ENCODE peak calls at places on chromosomes 7 and 10, in nine cellular contexts. G, X, V, W, F, P, Z, Q and B are unnamed samples.

GRCh38 chr7:27179503-27180430 is 5.3 kb downstream of the HOXA11 start:
- DNase-seq in G (peak), X (peak), V (no peak), W (peak), F (peak), P (no peak), Z (peak), Q (peak), B (no peak)

GRCh38 chr7:134920026-134920758 is 66.1 kb upstream of the AGBL3 start:
- DNase-seq in G (no peak), X (no peak), V (no peak), W (peak), F (no peak), P (no peak), Z (no peak), Q (peak), B (peak)

GRCh38 chr10:15084502-15084922 is 4.1 kb downstream of the ACBD7 start:
- DNase-seq in G (no peak), X (no peak), V (no peak), W (peak), F (no peak), P (no peak), Z (no peak), Q (peak), B (peak)

GRCh38 chr10:47458466-47459154 is 25.3 kb downstream of the ANXA8 start:
- DNase-seq in G (no peak), X (no peak), V (no peak), W (peak), F (no peak), P (no peak), Z (no peak), Q (peak), B (peak)

GRCh38 chr7:158975526-158976467 is 119.4 kb downstream of the DYNC2I1 start:
- DNase-seq in G (no peak), X (no peak), V (no peak), W (no peak), F (no peak), P (no peak), Z (no peak), Q (no peak), B (no peak)

GRCh38 chr7:114922151-114922651 is 307 bp downstream of the MDFIC start:
- DNase-seq in G (peak), X (peak), V (no peak), W (peak), F (peak), P (peak), Z (peak), Q (peak), B (no peak)

GRCh38 chr10:35388197-35388596 is 51.9 kb downstream of the CCNY start:
- DNase-seq in G (no peak), X (no peak), V (no peak), W (no peak), F (no peak), P (no peak), Z (no peak), Q (no peak), B (no peak)

GRCh38 chr7:12979181-12979580 is 291.7 kb downstream of the ARL4A start:
- DNase-seq in G (no peak), X (no peak), V (no peak), W (no peak), F (no peak), P (no peak), Z (no peak), Q (no peak), B (no peak)

GRCh38 chr7:48139461-48139860 is 31.8 kb upstream of the ABCA13 start:
- DNase-seq in G (no peak), X (no peak), V (no peak), W (peak), F (no peak), P (no peak), Z (no peak), Q (peak), B (no peak)

GRCh38 chr10:6770846-6771245 is 190.8 kb upstream of the PRKCQ start:
- DNase-seq in G (no peak), X (no peak), V (no peak), W (peak), F (no peak), P (no peak), Z (no peak), Q (no peak), B (no peak)

GRCh38 chr10:77498210-77498609 is 139.4 kb downstream of the KCNMA1 start:
- DNase-seq in G (no peak), X (no peak), V (no peak), W (no peak), F (peak), P (no peak), Z (no peak), Q (no peak), B (no peak)

GRCh38 chr7:100781255-100781654 is 46.1 kb downstream of the EPHB4 start:
- DNase-seq in G (no peak), X (no peak), V (no peak), W (no peak), F (no peak), P (no peak), Z (no peak), Q (no peak), B (no peak)

GRCh38 chr7:1874522-1875389 is 204.7 kb downstream of the ELFN1 start:
- DNase-seq in G (no peak), X (no peak), V (no peak), W (no peak), F (no peak), P (no peak), Z (no peak), Q (no peak), B (no peak)

GRCh38 chr10:120415709-120416330 is 41.2 kb upstream of the PLPP4 start:
- DNase-seq in G (no peak), X (no peak), V (no peak), W (peak), F (no peak), P (no peak), Z (no peak), Q (peak), B (peak)

GRCh38 chr7:40092152-40092551 is 42.3 kb downstream of the MPLKIP start:
- DNase-seq in G (no peak), X (no peak), V (no peak), W (no peak), F (no peak), P (no peak), Z (no peak), Q (no peak), B (no peak)

GRCh38 chr7:147775564-147775963 is 815.0 kb upstream of the C7orf33 start:
- DNase-seq in G (no peak), X (no peak), V (no peak), W (no peak), F (no peak), P (no peak), Z (no peak), Q (no peak), B (no peak)

GRCh38 chr7:17142831-17143541 is 155.5 kb upstream of the AHR start:
- DNase-seq in G (no peak), X (no peak), V (no peak), W (peak), F (no peak), P (no peak), Z (no peak), Q (peak), B (no peak)

GRCh38 chr7:132666786-132667185 is 90.5 kb upstream of the PLXNA4 start:
- DNase-seq in G (no peak), X (no peak), V (no peak), W (no peak), F (no peak), P (no peak), Z (no peak), Q (no peak), B (no peak)

GRCh38 chr7:17931069-17931468 is 9.2 kb downstream of the SNX13 start:
- DNase-seq in G (no peak), X (no peak), V (no peak), W (no peak), F (no peak), P (no peak), Z (no peak), Q (no peak), B (no peak)

GRCh38 chr7:20647908-20648776 is 32.7 kb downstream of the ABCB5 start:
- DNase-seq in G (no peak), X (no peak), V (no peak), W (no peak), F (no peak), P (no peak), Z (no peak), Q (peak), B (peak)

GRCh38 chr10:129958118-129958685 is 5.9 kb downstream of the EBF3 start:
- DNase-seq in G (peak), X (no peak), V (no peak), W (no peak), F (peak), P (no peak), Z (no peak), Q (peak), B (no peak)

GRCh38 chr7:117630501-117630900 is 150.7 kb downstream of the CFTR start:
- DNase-seq in G (no peak), X (no peak), V (no peak), W (no peak), F (no peak), P (no peak), Z (no peak), Q (no peak), B (no peak)

GRCh38 chr7:131895541-131896173 is 339.2 kb upstream of the PODXL start:
- DNase-seq in G (no peak), X (no peak), V (no peak), W (peak), F (no peak), P (no peak), Z (no peak), Q (peak), B (peak)

GRCh38 chr7:154929006-154929726 is 73.8 kb downstream of the PAXIP1 start:
- DNase-seq in G (no peak), X (no peak), V (no peak), W (no peak), F (no peak), P (no peak), Z (no peak), Q (no peak), B (no peak)

GRCh38 chr10:102395677-102396197 is at the start of gene NFKB2:
- DNase-seq in G (no peak), X (no peak), V (no peak), W (no peak), F (peak), P (no peak), Z (no peak), Q (no peak), B (no peak)

GRCh38 chr10:102394801-102395676 is 466 bp upstream of the NFKB2 start:
- DNase-seq in G (peak), X (peak), V (peak), W (peak), F (peak), P (peak), Z (peak), Q (peak), B (peak)

GRCh38 chr10:102393411-102394078 is 2.0 kb upstream of the NFKB2 start:
- DNase-seq in G (no peak), X (no peak), V (no peak), W (no peak), F (no peak), P (no peak), Z (no peak), Q (no peak), B (no peak)

GRCh38 chr10:102392306-102392705 is 3.2 kb upstream of the NFKB2 start:
- DNase-seq in G (no peak), X (no peak), V (no peak), W (no peak), F (no peak), P (no peak), Z (no peak), Q (no peak), B (no peak)

GRCh38 chr10:102394079-102394800 is 1.3 kb upstream of the NFKB2 start:
- DNase-seq in G (peak), X (peak), V (peak), W (peak), F (peak), P (peak), Z (peak), Q (peak), B (peak)
- TF ChIP-seq CTCF in G (peak), X (no peak), V (no peak), W (no peak), F (peak), P (no peak), Z (peak), Q (peak), B (no peak)

DNA sequence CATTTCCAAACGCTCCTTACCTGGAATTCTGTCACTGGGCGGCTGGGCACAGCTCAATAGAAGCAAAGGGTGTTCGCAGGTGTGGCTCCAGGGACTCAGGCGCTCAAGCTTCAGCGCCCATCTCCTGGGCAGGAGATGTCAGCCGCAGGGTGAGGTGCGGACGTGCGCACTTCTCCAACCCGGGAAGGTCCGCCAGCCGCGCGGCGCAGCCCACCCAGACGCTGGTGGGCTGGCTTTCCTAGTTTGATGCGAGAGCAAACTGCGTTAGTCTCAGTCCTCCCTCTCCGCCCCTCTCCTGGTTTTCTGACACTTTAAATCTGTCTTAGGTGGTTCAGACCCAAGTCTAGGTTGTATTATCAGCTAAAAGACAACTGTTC is 267 bp downstream of the CALCR start:
- DNase-seq in G (no peak), X (no peak), V (no peak), W (no peak), F (no peak), P (no peak), Z (no peak), Q (no peak), B (no peak)
- H3K4me3 ChIP-seq in G (peak), X (no peak), V (no peak), W (no peak), F (no peak), P (peak), Z (peak), Q (no peak), B (no peak)

DNA sequence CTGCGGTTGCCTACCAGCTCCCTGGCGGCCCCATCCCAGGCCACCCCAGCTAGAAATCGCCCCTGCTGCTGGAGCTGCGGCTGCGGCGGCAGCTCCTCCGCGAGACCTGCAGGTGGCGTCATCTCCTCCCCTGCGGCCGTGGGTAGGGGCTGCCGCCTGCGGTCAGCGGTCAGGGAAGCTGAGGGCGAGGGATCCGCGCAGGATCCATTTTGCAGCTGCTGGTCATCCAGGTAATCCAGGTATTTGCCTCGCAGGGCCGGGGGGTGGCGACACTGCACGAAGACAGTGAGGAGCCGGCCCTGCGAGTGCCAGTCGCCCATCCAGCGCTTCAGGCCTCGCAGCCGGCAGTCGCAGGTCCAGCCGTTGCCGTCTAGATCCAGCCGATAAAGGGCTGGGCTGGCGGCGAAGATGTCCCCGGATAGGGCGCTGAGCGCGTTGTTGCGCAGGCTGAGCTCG is 1.5 kb downstream of the TRIL start:
- DNase-seq in G (peak), X (no peak), V (no peak), W (peak), F (peak), P (no peak), Z (peak), Q (peak), B (no peak)
- TF ChIP-seq CTCF in G (peak), X (no peak), V (peak), W (peak), F (peak), P (peak), Z (peak), Q (peak), B (peak)

GRCh38 chr10:117159390-117159789 is 21.3 kb upstream of the VAX1 start:
- DNase-seq in G (no peak), X (no peak), V (no peak), W (no peak), F (no peak), P (no peak), Z (no peak), Q (no peak), B (no peak)

GRCh38 chr10:117161386-117162033 is 23.4 kb upstream of the VAX1 start:
- DNase-seq in G (no peak), X (no peak), V (no peak), W (no peak), F (no peak), P (no peak), Z (no peak), Q (no peak), B (no peak)

GRCh38 chr10:117162093-117163021 is 24.3 kb upstream of the VAX1 start:
- DNase-seq in G (no peak), X (no peak), V (no peak), W (no peak), F (no peak), P (no peak), Z (no peak), Q (no peak), B (no peak)

GRCh38 chr10:117158297-117158696 is 20.2 kb upstream of the VAX1 start:
- DNase-seq in G (no peak), X (no peak), V (no peak), W (no peak), F (no peak), P (no peak), Z (no peak), Q (no peak), B (no peak)

GRCh38 chr10:117160567-117160966 is 22.5 kb upstream of the VAX1 start:
- DNase-seq in G (no peak), X (no peak), V (no peak), W (no peak), F (no peak), P (no peak), Z (no peak), Q (no peak), B (no peak)
- H3K4me3 ChIP-seq in G (no peak), X (no peak), V (no peak), W (no peak), F (no peak), P (no peak), Z (no peak), Q (no peak), B (no peak)

DNA sequence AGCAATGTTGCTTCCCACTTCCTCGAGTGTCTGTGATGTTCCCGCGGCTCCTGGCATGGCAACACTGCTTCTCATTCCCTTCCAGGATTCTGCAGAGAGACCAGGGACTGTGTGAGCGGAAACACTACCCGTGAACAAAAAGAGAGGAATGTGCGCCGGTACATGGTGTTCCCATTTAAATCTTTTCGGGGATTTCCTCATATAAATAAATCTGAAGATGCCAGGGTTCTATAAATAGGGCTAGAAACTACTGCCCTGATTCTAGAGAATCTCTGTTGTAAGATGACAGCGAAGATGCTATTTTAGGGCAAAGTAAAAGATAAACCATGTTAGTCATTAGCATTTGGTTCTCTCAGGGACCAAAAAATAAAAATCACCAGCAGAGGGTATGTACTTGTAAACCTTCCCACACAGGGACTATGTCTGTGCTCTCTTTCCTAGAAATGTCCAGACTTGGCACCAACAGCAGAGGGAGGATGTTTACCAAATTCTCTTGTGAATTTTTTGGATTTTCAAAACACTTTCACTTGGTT is 92.2 kb upstream of the DDC start:
- DNase-seq in G (peak), X (no peak), V (no peak), W (peak), F (peak), P (peak), Z (peak), Q (peak), B (no peak)
- TF ChIP-seq CTCF in G (peak), X (no peak), V (no peak), W (no peak), F (peak), P (peak), Z (peak), Q (peak), B (no peak)

GRCh38 chr10:62377966-62378365 is 3.8 kb downstream of the ZNF365 start:
- DNase-seq in G (no peak), X (no peak), V (no peak), W (no peak), F (no peak), P (no peak), Z (no peak), Q (no peak), B (no peak)
- H3K4me3 ChIP-seq in G (no peak), X (no peak), V (no peak), W (no peak), F (no peak), P (no peak), Z (no peak), Q (no peak), B (no peak)